ENCODE peak calls at places on chromosomes 1 and 21, in ten cellular contexts. C, L, Y, I, G, R, K, Z, H and O are unnamed samples.

GRCh38 chr1:155968670-155969069 is 9.7 kb downstream of the ARHGEF2 start:
- DNase-seq in I (peak), H (no peak), Y (no peak), C (no peak), G (peak), L (no peak), Z (no peak), R (no peak), K (no peak), O (no peak)

GRCh38 chr1:241603626-241604337 is 36.4 kb downstream of the CHML start:
- DNase-seq in H (no peak), K (no peak), Y (no peak), L (no peak), G (no peak), C (no peak), Z (no peak), R (no peak), I (no peak), O (no peak)

GRCh38 chr21:17529648-17530047 is 16.8 kb downstream of the CXADR start:
- DNase-seq in Z (no peak), Y (no peak), C (no peak), R (no peak), H (no peak), K (no peak), G (no peak), I (no peak), L (no peak), O (no peak)

GRCh38 chr1:43329995-43330751 is 7.4 kb upstream of the MPL start:
- DNase-seq in Z (no peak), I (peak), H (peak), G (no peak), Y (peak), C (no peak), R (peak), L (no peak), K (peak), O (no peak)

GRCh38 chr1:19087017-19087736 is 122.9 kb downstream of the UBR4 start:
- DNase-seq in L (no peak), I (no peak), C (no peak), R (no peak), Z (no peak), G (no peak), K (no peak), H (no peak), Y (no peak), O (no peak)

GRCh38 chr1:151060241-151061011 is at the start of gene MLLT11:
- DNase-seq in I (peak), C (no peak), Z (no peak), R (no peak), K (no peak), L (peak), G (peak), Y (no peak), H (peak), O (peak)

GRCh38 chr1:240516069-240516468 is 95.9 kb downstream of the GREM2 start:
- DNase-seq in Y (no peak), Z (no peak), I (no peak), R (no peak), K (no peak), C (no peak), L (no peak), G (no peak), H (no peak), O (no peak)

GRCh38 chr21:45478115-45478801 is 64.0 kb downstream of the SLC19A1 start:
- DNase-seq in R (peak), H (peak), C (peak), K (peak), Y (peak), L (peak), Z (peak), I (peak), G (no peak), O (peak)

GRCh38 chr1:211698161-211699026 is 23.0 kb upstream of the NEK2 start:
- DNase-seq in C (peak), H (peak), R (peak), G (peak), K (peak), L (peak), I (peak), Z (peak), Y (peak), O (peak)

GRCh38 chr1:2814511-2815075 is 13.1 kb upstream of the TTC34 start:
- DNase-seq in K (no peak), L (no peak), G (no peak), H (no peak), I (peak), R (no peak), C (no peak), Y (no peak), Z (no peak), O (no peak)

GRCh38 chr1:36924282-36924791 is 110.0 kb downstream of the GRIK3 start:
- DNase-seq in K (peak), Z (peak), H (peak), I (peak), L (peak), R (peak), Y (peak), G (no peak), C (peak), O (peak)

GRCh38 chr1:115314111-115314510 is 23.9 kb downstream of the NGF start:
- DNase-seq in I (no peak), G (no peak), L (no peak), C (no peak), K (no peak), R (no peak), Y (no peak), H (no peak), Z (no peak), O (no peak)

GRCh38 chr1:4090976-4091660 is 191.0 kb upstream of the C1orf174 start:
- DNase-seq in C (no peak), Y (no peak), L (no peak), I (no peak), R (no peak), K (no peak), H (no peak), Z (no peak), G (no peak), O (no peak)

GRCh38 chr1:93615201-93616150 is 66.2 kb downstream of the BCAR3 start:
- DNase-seq in G (no peak), Y (peak), I (no peak), Z (no peak), K (peak), R (peak), H (no peak), L (no peak), C (no peak), O (no peak)

GRCh38 chr1:89347296-89347695 is 16.6 kb upstream of the GBP6 start:
- DNase-seq in G (no peak), L (no peak), H (no peak), Z (no peak), R (no peak), Y (no peak), C (no peak), I (no peak), K (no peak), O (no peak)

GRCh38 chr1:160795951-160796383 is at the start of gene LY9:
- DNase-seq in Y (peak), R (peak), C (no peak), Z (peak), K (no peak), I (no peak), L (no peak), G (no peak), H (no peak), O (no peak)

GRCh38 chr1:39076127-39076798 is 50.1 kb downstream of the NDUFS5 start:
- DNase-seq in R (no peak), Z (no peak), K (no peak), C (no peak), I (peak), L (no peak), Y (no peak), G (no peak), H (no peak), O (no peak)

GRCh38 chr1:159927211-159927886 is 2.0 kb upstream of the TAGLN2 start:
- DNase-seq in H (no peak), G (no peak), L (no peak), I (peak), Z (no peak), Y (no peak), K (no peak), R (no peak), C (no peak), O (no peak)

GRCh38 chr1:206904423-206905142 is 7.3 kb downstream of the IL24 start:
- DNase-seq in K (no peak), L (no peak), Y (no peak), Z (no peak), C (no peak), H (no peak), R (no peak), I (peak), G (no peak), O (no peak)

GRCh38 chr1:224726783-224727182 is 110.7 kb downstream of the CNIH3 start:
- DNase-seq in G (no peak), C (no peak), I (no peak), Y (no peak), K (no peak), R (no peak), L (no peak), H (no peak), Z (no peak), O (no peak)

GRCh38 chr1:82317671-82318070 is 516.9 kb downstream of the ADGRL2 start:
- DNase-seq in H (no peak), I (no peak), L (no peak), C (no peak), Y (no peak), Z (no peak), G (no peak), K (no peak), R (no peak), O (no peak)